ENCODE peak calls at places on chromosomes 4 and X, in five cellular contexts. V is CD8-positive, alpha-beta T cell; T is GM13976; Y is activated naive CD8-positive, alpha-beta T cell treated with anti-CD3 and anti-CD28 coated beads, Interleukin-2, amount 50 U/mL, for 16 hours; I is stimulated activated CD4-positive, alpha-beta T cell treated with anti-CD3 and anti-CD28 coated beads, Interleukin-15, amount 100 ng/mL, for 24 hours. R is an unnamed sample.

GRCh38 chr4:88573995-88574394 is 18.3 kb upstream of the HERC3 start:
- DNase-seq in Y (no peak), I (no peak), T (no peak), V (no peak), R (no peak)

GRCh38 chrX:144715356-144715755 is 531.9 kb upstream of the SPANXN1 start:
- DNase-seq in V (no peak), I (no peak), T (no peak), Y (no peak), R (no peak)

GRCh38 chrX:52271212-52271611 is 86.5 kb downstream of the MAGED4 start:
- DNase-seq in Y (no peak), I (no peak), V (no peak), T (no peak), R (no peak)

GRCh38 chrX:47649302-47649701 is 1.1 kb downstream of the ELK1 start:
- DNase-seq in I (no peak), T (no peak), Y (no peak), V (no peak), R (no peak)

GRCh38 chr4:1244978-1245471 is 3.9 kb downstream of the CTBP1 start:
- DNase-seq in V (peak), Y (no peak), T (no peak), I (no peak), R (no peak)

GRCh38 chr4:100742045-100742444 is 224.2 kb upstream of the EMCN start:
- DNase-seq in T (no peak), Y (no peak), I (no peak), V (no peak), R (no peak)

GRCh38 chr4:173521474-173522159 is 8.4 kb downstream of the HAND2 start:
- DNase-seq in I (no peak), Y (no peak), V (no peak), T (peak), R (no peak)

GRCh38 chr4:107603430-107603829 is 116.6 kb downstream of the PAPSS1 start:
- DNase-seq in Y (no peak), T (no peak), V (no peak), I (no peak), R (no peak)

GRCh38 chrX:49208399-49208798 is 8.4 kb upstream of the SYP start:
- DNase-seq in V (no peak), T (no peak), I (no peak), Y (no peak), R (no peak)

GRCh38 chr4:24475756-24476155 is 108.6 kb downstream of the DHX15 start:
- DNase-seq in T (no peak), I (no peak), V (no peak), Y (no peak), R (no peak)

GRCh38 chr4:81164623-81165416 is 50.2 kb downstream of the PRKG2 start:
- DNase-seq in I (peak), Y (no peak), T (no peak), V (no peak), R (no peak)

GRCh38 chrX:70452143-70452733 is 7.6 kb downstream of the DLG3 start:
- DNase-seq in I (peak), V (peak), Y (peak), T (peak), R (peak)

GRCh38 chrX:6861456-6861855 is 286.1 kb upstream of the STS start:
- DNase-seq in Y (no peak), T (no peak), I (no peak), V (no peak), R (no peak)

GRCh38 chrX:17167915-17168314 is 207.1 kb upstream of the NHS start:
- DNase-seq in Y (no peak), V (no peak), T (no peak), I (no peak), R (no peak)